ENCODE peak calls at places on chromosome 3, in five cellular contexts. A is left colon, Z is RPMI7951, Y is heart right ventricle, F is GM18507. Q is an unnamed sample.

GRCh38 chr3:185732782-185733181 is 92.1 kb downstream of the IGF2BP2 start:
- DNase-seq in A (no peak), Z (peak), Y (no peak), F (no peak), Q (peak)

GRCh38 chr3:164779816-164780215 is 298.5 kb downstream of the SI start:
- DNase-seq in A (no peak), Z (no peak), Y (no peak), F (no peak), Q (no peak)

GRCh38 chr3:139173372-139174108 is 128.8 kb upstream of the PRR23C start:
- DNase-seq in A (no peak), Z (peak), Y (no peak), F (no peak), Q (peak)

GRCh38 chr3:124834723-124835718 is 52.1 kb downstream of the ITGB5 start:
- DNase-seq in A (peak), Z (peak), Y (peak), F (peak), Q (peak)

GRCh38 chr3:100407164-100407563 is 5.8 kb downstream of the LNP1 start:
- DNase-seq in A (no peak), Z (no peak), Y (no peak), F (no peak), Q (no peak)

GRCh38 chr3:32616267-32616962 is 45.8 kb upstream of the DYNC1LI1 start:
- DNase-seq in A (no peak), Z (no peak), Y (no peak), F (no peak), Q (no peak)

GRCh38 chr3:125024817-125025216 is 31.0 kb downstream of the HEG1 start:
- DNase-seq in A (no peak), Z (no peak), Y (peak), F (no peak), Q (no peak)

GRCh38 chr3:49333091-49333490 is 6.8 kb downstream of the USP4 start:
- DNase-seq in A (no peak), Z (no peak), Y (no peak), F (no peak), Q (peak)

GRCh38 chr3:127336086-127336485 is 48.2 kb upstream of the PRR20G start:
- DNase-seq in A (no peak), Z (no peak), Y (no peak), F (no peak), Q (no peak)

GRCh38 chr3:32457971-32458471 is 44.6 kb downstream of the CMTM6 start:
- DNase-seq in A (no peak), Z (no peak), Y (no peak), F (no peak), Q (no peak)

GRCh38 chr3:63064216-63064755 is 189.1 kb upstream of the CADPS start:
- DNase-seq in A (no peak), Z (no peak), Y (no peak), F (no peak), Q (no peak)

GRCh38 chr3:73874596-73874995 is 249.9 kb upstream of the PDZRN3 start:
- DNase-seq in A (no peak), Z (no peak), Y (no peak), F (no peak), Q (no peak)

GRCh38 chr3:117036259-117036799 is 326.8 kb downstream of the TUSC7 start:
- DNase-seq in A (peak), Z (no peak), Y (peak), F (no peak), Q (peak)

GRCh38 chr3:138673641-138674040 is 65.1 kb downstream of the FAIM start:
- DNase-seq in A (no peak), Z (peak), Y (no peak), F (no peak), Q (peak)

GRCh38 chr3:45409921-45410320 is 21.5 kb downstream of the LARS2 start:
- DNase-seq in A (no peak), Z (no peak), Y (peak), F (no peak), Q (peak)

GRCh38 chr3:187997490-187997889 is 156.5 kb upstream of the LPP start:
- DNase-seq in A (no peak), Z (no peak), Y (no peak), F (no peak), Q (no peak)

GRCh38 chr3:54506603-54507002 is 384.3 kb downstream of the CACNA2D3 start:
- DNase-seq in A (no peak), Z (no peak), Y (no peak), F (no peak), Q (peak)

GRCh38 chr3:197317250-197317963 is 19.0 kb upstream of the DLG1 start:
- DNase-seq in A (no peak), Z (peak), Y (no peak), F (no peak), Q (peak)

GRCh38 chr3:129564981-129565644 is 22.1 kb downstream of the H1-8 start:
- DNase-seq in A (no peak), Z (no peak), Y (no peak), F (no peak), Q (no peak)

GRCh38 chr3:188349276-188349962 is 195.5 kb downstream of the LPP start:
- DNase-seq in A (no peak), Z (no peak), Y (peak), F (no peak), Q (peak)

GRCh38 chr3:161406594-161407555 is 35.6 kb upstream of the SPTSSB start:
- DNase-seq in A (no peak), Z (no peak), Y (no peak), F (no peak), Q (no peak)

GRCh38 chr3:153925826-153926514 is 195.2 kb upstream of the ARHGEF26 start:
- DNase-seq in A (no peak), Z (no peak), Y (no peak), F (no peak), Q (no peak)

GRCh38 chr3:146503459-146504202 is 34.3 kb upstream of the PLSCR2 start:
- DNase-seq in A (peak), Z (peak), Y (no peak), F (peak), Q (peak)

GRCh38 chr3:194255252-194256039 is 95.7 kb downstream of the CPN2 start:
- DNase-seq in A (peak), Z (peak), Y (peak), F (peak), Q (peak)

GRCh38 chr3:195542261-195542660 is 864 bp downstream of the PPP1R2 start:
- DNase-seq in A (no peak), Z (no peak), Y (no peak), F (no peak), Q (no peak)

GRCh38 chr3:172194702-172195392 is 155.5 kb downstream of the FNDC3B start:
- DNase-seq in A (no peak), Z (peak), Y (no peak), F (no peak), Q (peak)

GRCh38 chr3:58188173-58188564 is 22.6 kb downstream of the DNASE1L3 start:
- DNase-seq in A (no peak), Z (peak), Y (no peak), F (no peak), Q (no peak)

GRCh38 chr3:21913791-21914190 is 162.8 kb upstream of the ZNF385D start:
- DNase-seq in A (no peak), Z (no peak), Y (no peak), F (no peak), Q (peak)

GRCh38 chr3:98777801-98778220 is 14.7 kb downstream of the ST3GAL6 start:
- DNase-seq in A (no peak), Z (peak), Y (no peak), F (no peak), Q (peak)

GRCh38 chr3:40780801-40781406 is 256.1 kb downstream of the ZNF621 start:
- DNase-seq in A (no peak), Z (peak), Y (peak), F (no peak), Q (peak)

GRCh38 chr3:14771593-14772497 is 46.9 kb upstream of the FGD5 start:
- DNase-seq in A (no peak), Z (no peak), Y (peak), F (no peak), Q (no peak)

GRCh38 chr3:174333640-174334039 is 525.5 kb upstream of the NAALADL2 start:
- DNase-seq in A (no peak), Z (no peak), Y (no peak), F (no peak), Q (no peak)

GRCh38 chr3:128698211-128699011 is 27.6 kb upstream of the RAB7A start:
- DNase-seq in A (peak), Z (peak), Y (no peak), F (no peak), Q (peak)

GRCh38 chr3:123194552-123194951 is 7.2 kb upstream of the SEC22A start:
- DNase-seq in A (no peak), Z (no peak), Y (peak), F (no peak), Q (peak)

GRCh38 chr3:163474766-163475165 is 1603.5 kb downstream of the SI start:
- DNase-seq in A (no peak), Z (no peak), Y (no peak), F (no peak), Q (no peak)

GRCh38 chr3:31882431-31882830 is 98.6 kb downstream of the OSBPL10 start:
- DNase-seq in A (no peak), Z (no peak), Y (no peak), F (no peak), Q (no peak)

GRCh38 chr3:10758304-10759037 is 57.6 kb upstream of the SLC6A11 start:
- DNase-seq in A (no peak), Z (peak), Y (peak), F (peak), Q (peak)

GRCh38 chr3:65713016-65713415 is 325.7 kb downstream of the MAGI1 start:
- DNase-seq in A (no peak), Z (peak), Y (no peak), F (no peak), Q (peak)